ENCODE peak calls at places on chromosomes 5 and 9, in four cellular contexts. T is aorta; Y is CD8-positive, alpha-beta memory T cell; W is brain microvascular endothelial cell. D is an unnamed sample.

GRCh38 chr9:35723908-35724307 is 8.1 kb downstream of the TLN1 start:
- DNase-seq in T (peak; percentile 38), Y (no peak), W (no peak), D (no peak)

GRCh38 chr9:16143947-16144890 is 591.4 kb downstream of the CCDC171 start:
- DNase-seq in T (no peak), Y (no peak), W (peak; percentile 49), D (no peak)

GRCh38 chr9:112360047-112360804 is 19.7 kb upstream of the HSDL2 start:
- DNase-seq in T (no peak), Y (no peak), W (no peak), D (no peak)

GRCh38 chr5:119435436-119436132 is 16.7 kb upstream of the HSD17B4 start:
- DNase-seq in T (peak; percentile 83), Y (peak; percentile 55), W (peak; percentile 44), D (no peak)

GRCh38 chr9:97980918-97981827 is 2.0 kb upstream of the ANP32B start:
- DNase-seq in T (no peak), Y (no peak), W (no peak), D (no peak)

GRCh38 chr5:159765034-159765433 is 151.2 kb upstream of the ADRA1B start:
- DNase-seq in T (no peak), Y (no peak), W (no peak), D (no peak)

GRCh38 chr5:150731669-150732068 is 27.1 kb downstream of the DCTN4 start:
- DNase-seq in T (no peak), Y (no peak), W (no peak), D (no peak)

GRCh38 chr5:73822989-73823339 is 197.0 kb downstream of the ARHGEF28 start:
- DNase-seq in T (no peak), Y (no peak), W (no peak), D (no peak)

GRCh38 chr9:87857141-87857947 is 25.3 kb upstream of the SPATA31E1 start:
- DNase-seq in T (no peak), Y (no peak), W (no peak), D (no peak)

GRCh38 chr9:94287877-94288513 is 28.9 kb downstream of the ZNF169 start:
- DNase-seq in T (no peak), Y (no peak), W (no peak), D (no peak)

GRCh38 chr5:111337688-111338087 is 113.5 kb downstream of the CAMK4 start:
- DNase-seq in T (no peak), Y (no peak), W (no peak), D (no peak)

GRCh38 chr9:77028478-77028877 is 9.0 kb downstream of the FOXB2 start:
- DNase-seq in T (no peak), Y (no peak), W (no peak), D (no peak)

GRCh38 chr9:136520053-136520540 is 25.8 kb downstream of the NOTCH1 start:
- DNase-seq in T (no peak), Y (no peak), W (no peak), D (no peak)

GRCh38 chr9:87894998-87895625 is 12.4 kb downstream of the SPATA31E1 start:
- DNase-seq in T (no peak), Y (no peak), W (no peak), D (no peak)

GRCh38 chr9:36987891-36988290 is 46.2 kb downstream of the PAX5 start:
- DNase-seq in T (no peak), Y (no peak), W (no peak), D (no peak)

GRCh38 chr5:78974011-78974410 is 11.1 kb downstream of the ARSB start:
- DNase-seq in T (no peak), Y (no peak), W (no peak), D (no peak)

GRCh38 chr9:136339173-136339957 is 12.0 kb downstream of the GPSM1 start:
- DNase-seq in T (no peak), Y (peak; percentile 30), W (no peak), D (no peak)

GRCh38 chr5:126594676-126595485 is at the start of gene ALDH7A1:
- DNase-seq in T (peak; percentile 93), Y (peak; percentile 16), W (peak; percentile 84), D (peak; percentile 93)

GRCh38 chr5:170151105-170151831 is 45.6 kb downstream of the FOXI1 start:
- DNase-seq in T (peak; percentile 78), Y (no peak), W (peak; percentile 75), D (peak; percentile 77)

GRCh38 chr9:14318934-14319513 is 5.1 kb upstream of the NFIB start:
- DNase-seq in T (no peak), Y (no peak), W (no peak), D (no peak)

GRCh38 chr5:44652674-44653073 is 156.1 kb upstream of the MRPS30 start:
- DNase-seq in T (no peak), Y (no peak), W (no peak), D (no peak)

GRCh38 chr5:139389701-139390638 is at the start of gene MZB1:
- DNase-seq in T (peak; percentile 48), Y (peak; percentile 85), W (no peak), D (no peak)

GRCh38 chr5:181054871-181055494 is 14.9 kb downstream of the BTNL9 start:
- DNase-seq in T (no peak), Y (no peak), W (no peak), D (no peak)
- H3K27ac ChIP-seq in T (no peak overlapping the region), Y (no peak overlapping the region), W (no peak overlapping the region), D (no peak overlapping the region)

DNA sequence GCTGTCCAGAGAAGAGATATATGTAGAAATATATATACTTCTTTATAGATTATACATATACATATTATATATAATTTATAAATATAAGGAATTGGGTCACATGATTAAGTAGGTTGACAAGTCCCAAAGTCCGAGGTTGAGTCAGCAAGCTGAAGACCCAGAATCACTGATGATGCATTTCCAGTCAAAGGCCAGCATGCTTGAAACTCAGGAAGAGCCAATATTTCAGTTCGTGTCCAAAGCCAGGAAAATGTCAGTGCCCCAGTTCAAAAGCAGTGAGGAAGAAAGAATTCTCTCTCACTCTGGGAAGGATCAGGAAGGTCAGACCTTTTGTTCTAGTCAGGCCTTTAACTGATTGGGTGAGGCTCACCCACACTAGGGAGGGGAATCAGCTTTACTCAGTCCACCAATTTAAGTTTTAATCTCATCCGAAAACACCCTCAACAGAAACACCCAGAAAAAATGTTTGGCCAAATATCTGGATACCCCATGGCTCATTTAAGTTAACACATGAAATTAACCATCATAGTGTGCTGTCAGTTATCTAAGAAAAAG is 42.0 kb upstream of the LVRN start:
- DNase-seq in T (no peak), Y (no peak), W (no peak), D (no peak)
- H3K27ac ChIP-seq in T (no peak overlapping the region), Y (no peak overlapping the region), W (no peak overlapping the region), D (no peak overlapping the region)

GRCh38 chr9:118058227-118058626 is 354.0 kb downstream of the TLR4 start:
- DNase-seq in T (no peak), Y (no peak), W (no peak), D (no peak)
- H3K27ac ChIP-seq in T (no peak overlapping the region), Y (no peak overlapping the region), W (no peak overlapping the region), D (no peak overlapping the region)

DNA sequence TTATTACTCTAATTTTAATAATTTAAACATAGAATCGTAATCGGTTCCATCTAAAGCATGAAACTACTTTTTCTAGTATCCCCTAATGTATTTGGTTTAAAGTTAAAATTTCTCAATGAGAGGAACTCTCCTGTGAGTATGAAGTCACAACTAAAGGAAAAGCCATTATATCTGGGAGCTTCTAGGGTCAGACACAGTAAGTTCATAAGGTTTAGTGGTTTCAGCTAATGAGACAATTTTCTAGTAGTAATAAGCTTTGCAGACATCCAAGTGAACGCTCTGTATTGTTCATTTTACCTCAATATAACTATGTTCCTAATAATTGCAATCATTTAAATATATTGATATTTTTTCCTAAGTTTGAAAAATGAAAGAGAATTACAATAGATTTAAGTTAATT is 364.4 kb upstream of the CDH9 start:
- DNase-seq in T (no peak), Y (no peak), W (no peak), D (no peak)
- H3K27ac ChIP-seq in T (no peak overlapping the region), Y (no peak overlapping the region), W (no peak overlapping the region), D (no peak overlapping the region)

DNA sequence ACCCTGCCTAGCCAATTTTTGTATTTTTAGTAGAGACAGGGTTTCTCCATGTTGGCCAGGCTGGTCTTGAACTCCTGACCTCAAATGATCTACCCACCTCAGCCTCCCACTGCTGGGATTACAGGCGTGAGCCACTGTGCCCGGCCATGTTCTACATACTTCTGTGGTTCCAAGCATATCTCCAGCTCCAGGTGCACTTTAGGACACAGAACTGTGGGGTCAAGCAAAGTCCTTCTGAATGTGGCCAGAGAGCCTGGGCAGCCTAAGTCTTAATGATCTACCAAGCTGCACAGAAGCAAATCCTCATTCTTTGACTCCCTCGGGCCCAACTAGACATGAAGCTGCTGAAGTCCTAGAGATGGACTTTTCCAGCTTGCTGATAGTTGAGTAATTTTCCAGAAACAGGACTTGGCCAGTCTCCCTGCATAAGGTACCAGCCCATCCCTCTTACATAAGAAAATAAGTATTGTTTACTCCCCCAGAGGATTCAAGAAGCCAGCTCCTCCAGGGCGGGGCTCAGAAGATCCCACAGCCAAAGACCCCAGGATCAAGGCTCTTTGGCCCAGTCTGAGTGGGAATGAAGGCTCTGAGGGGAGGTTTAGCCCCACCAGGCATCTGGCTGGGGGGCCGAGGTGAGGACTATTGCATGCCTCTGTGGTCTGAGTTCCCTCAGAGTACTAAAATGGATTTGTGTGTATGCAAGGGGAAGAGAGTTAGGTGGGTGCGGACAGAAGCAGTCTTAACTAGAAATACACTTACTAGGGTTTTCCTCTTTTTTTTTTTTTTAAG is 8.7 kb downstream of the CLTB start:
- DNase-seq in T (no peak), Y (no peak), W (no peak), D (no peak)
- H3K27ac ChIP-seq in T (no peak overlapping the region), Y (no peak overlapping the region), W (no peak overlapping the region), D (peak overlapping the region; percentile 63)

D was measured in coronary artery.